ENCODE peak calls at places on chromosomes 12 and 14, in seven cellular contexts. N is progenitor cell of endocrine pancreas; J is GM12864; Z is stimulated activated CD4-positive, alpha-beta T cell treated with anti-CD3 and anti-CD28 coated beads, Interleukin-4, amount 100 ng/mL, for 48 hours; S is AG20443; B is SK-N-SH; T is retina. A is an unnamed sample.

GRCh38 chr12:100798799-100799198 is 4.2 kb downstream of the ANO4 start:
- DNase-seq in J (no peak), Z (no peak), T (peak), B (no peak), S (no peak), N (no peak), A (no peak)

GRCh38 chr12:52358575-52359350 is 8.5 kb downstream of the KRT85 start:
- DNase-seq in J (peak), T (no peak), B (no peak), N (no peak), S (no peak), Z (no peak), A (no peak)

GRCh38 chr12:6917491-6918231 is 3.3 kb downstream of the ENO2 start:
- DNase-seq in J (no peak), T (no peak), N (no peak), S (no peak), B (no peak), Z (no peak), A (no peak)

GRCh38 chr14:95496111-95496681 is 20.3 kb downstream of the SYNE3 start:
- DNase-seq in Z (no peak), S (peak), N (no peak), J (no peak), B (no peak), T (no peak), A (no peak)

GRCh38 chr14:71416392-71416791 is 509.1 kb downstream of the PCNX1 start:
- DNase-seq in J (no peak), N (no peak), Z (no peak), S (no peak), T (no peak), B (no peak), A (no peak)

GRCh38 chr12:122646568-122647220 is 56.5 kb downstream of the HCAR2 start:
- DNase-seq in J (peak), S (peak), B (no peak), T (no peak), Z (peak), N (no peak), A (no peak)

GRCh38 chr12:21413369-21414277 is 23.8 kb upstream of the PYROXD1 start:
- DNase-seq in B (no peak), T (no peak), S (no peak), J (no peak), Z (no peak), N (no peak), A (no peak)

GRCh38 chr12:100290016-100290415 is 23.0 kb downstream of the SCYL2 start:
- DNase-seq in J (no peak), B (no peak), T (no peak), Z (no peak), S (no peak), N (no peak), A (no peak)

GRCh38 chr12:130226771-130227170 is 64.5 kb downstream of the FZD10 start:
- DNase-seq in N (no peak), T (no peak), S (no peak), Z (no peak), B (no peak), J (no peak), A (peak)

GRCh38 chr12:124764870-124765570 is 98.6 kb downstream of the SCARB1 start:
- DNase-seq in Z (no peak), N (no peak), B (no peak), T (no peak), J (no peak), S (peak), A (no peak)

GRCh38 chr14:51575225-51576111 is 76.2 kb upstream of the FRMD6 start:
- DNase-seq in Z (no peak), B (no peak), N (no peak), T (no peak), S (peak), J (no peak), A (no peak)

GRCh38 chr12:66697404-66697803 is 18.5 kb upstream of the GRIP1 start:
- DNase-seq in T (no peak), N (no peak), Z (no peak), J (no peak), S (no peak), B (no peak), A (no peak)

GRCh38 chr14:32629146-32629545 is 300.0 kb downstream of the AKAP6 start:
- DNase-seq in J (no peak), B (no peak), N (no peak), T (no peak), S (no peak), Z (no peak), A (no peak)

GRCh38 chr12:106585862-106586534 is 3.2 kb downstream of the RFX4 start:
- DNase-seq in T (peak), J (no peak), Z (no peak), S (no peak), B (peak), N (peak), A (peak)

GRCh38 chr12:103172447-103173112 is 215.1 kb downstream of the ASCL1 start:
- DNase-seq in J (no peak), S (no peak), B (no peak), Z (no peak), T (no peak), N (no peak), A (no peak)

A was measured in ecto neural progenitor cell.